ENCODE peak calls at places on chromosome 15, in six cellular contexts. Z is astrocyte, W is AG09319, N is foreskin fibroblast, Q is ovary, E is omental fat pad. J is an unnamed sample.

GRCh38 chr15:39466428-39466827 is 114.5 kb upstream of the THBS1 start:
- DNase-seq in N (peak; percentile 98), Z (no peak), E (no peak), W (peak; percentile 82), Q (peak; percentile 33), J (no peak)

GRCh38 chr15:95302206-95302605 is 1028.3 kb upstream of the NR2F2 start:
- DNase-seq in E (no peak), Q (no peak), N (no peak), Z (no peak), W (no peak), J (no peak)

GRCh38 chr15:22839046-22839705 is 710 bp downstream of the NIPA2 start:
- DNase-seq in E (no peak), Q (no peak), Z (peak; percentile 16), N (no peak), W (no peak), J (peak; percentile 37)

GRCh38 chr15:71186267-71186666 is 71.0 kb downstream of the THSD4 start:
- DNase-seq in N (no peak), Z (no peak), E (no peak), Q (no peak), W (no peak), J (no peak)

GRCh38 chr15:80818996-80819395 is 39.8 kb downstream of the CEMIP start:
- DNase-seq in W (no peak), N (no peak), E (no peak), Q (no peak), Z (no peak), J (no peak)

GRCh38 chr15:51121118-51121517 is 26.4 kb upstream of the TNFAIP8L3 start:
- DNase-seq in W (peak; percentile 53), Z (peak; percentile 99), E (no peak), N (peak; percentile 98), Q (peak; percentile 57), J (no peak)

GRCh38 chr15:81877533-81878227 is 168.1 kb downstream of the MEX3B start:
- DNase-seq in E (no peak), N (no peak), Q (no peak), W (no peak), Z (no peak), J (no peak)

GRCh38 chr15:75058127-75058905 is 34.9 kb downstream of the PPCDC start:
- DNase-seq in W (no peak), N (no peak), Q (no peak), E (no peak), Z (peak; percentile 51), J (no peak)

GRCh38 chr15:89948796-89949195 is 36.0 kb upstream of the ARPIN start:
- DNase-seq in W (no peak), E (no peak), Q (no peak), Z (no peak), N (no peak), J (no peak)

GRCh38 chr15:62067448-62068044 is 769 bp downstream of the C2CD4A start:
- DNase-seq in Q (peak; percentile 37), Z (no peak), N (no peak), E (no peak), W (no peak), J (peak; percentile 29)

GRCh38 chr15:62021991-62022600 is 38.2 kb downstream of the VPS13C start:
- DNase-seq in W (no peak), Q (no peak), N (no peak), E (no peak), Z (no peak), J (no peak)

GRCh38 chr15:85037617-85038016 is 56.0 kb downstream of the PDE8A start:
- DNase-seq in E (no peak), W (no peak), Z (no peak), N (no peak), Q (no peak), J (no peak)

GRCh38 chr15:88834211-88834812 is 31.1 kb downstream of the ACAN start:
- DNase-seq in W (peak; percentile 14), E (no peak), Q (peak; percentile 74), Z (peak; percentile 3), N (peak; percentile 27), J (no peak)

GRCh38 chr15:39629376-39629775 is 48.5 kb downstream of the THBS1 start:
- DNase-seq in Q (no peak), N (no peak), E (no peak), Z (peak; percentile 49), W (no peak), J (no peak)

GRCh38 chr15:82943176-82943575 is 9.3 kb downstream of the HOMER2 start:
- DNase-seq in Z (no peak), W (no peak), N (no peak), Q (no peak), E (no peak), J (no peak)

GRCh38 chr15:87753539-87753938 is 503.0 kb downstream of the NTRK3 start:
- DNase-seq in Z (no peak), N (no peak), Q (no peak), E (no peak), W (no peak), J (no peak)

GRCh38 chr15:83698294-83698693 is 44.4 kb downstream of the ADAMTSL3 start:
- DNase-seq in Q (peak; percentile 25), W (no peak), E (no peak), Z (no peak), N (peak; percentile 20), J (no peak)

GRCh38 chr15:35306361-35306981 is 221.4 kb upstream of the NANOGP8 start:
- DNase-seq in N (peak; percentile 75), E (no peak), Q (no peak), Z (peak; percentile 88), W (no peak), J (no peak)

GRCh38 chr15:21260966-21261395 is 179.3 kb downstream of the POTEB3 start:
- DNase-seq in Z (no peak), E (peak; percentile 16), W (no peak), Q (no peak), N (no peak), J (no peak)

GRCh38 chr15:52805351-52806283 is 15.5 kb upstream of the ONECUT1 start:
- DNase-seq in Z (no peak), N (no peak), Q (no peak), W (no peak), E (no peak), J (peak; percentile 31)

GRCh38 chr15:70051948-70052633 is 45.6 kb downstream of the TLE3 start:
- DNase-seq in N (no peak), Z (no peak), Q (no peak), W (no peak), E (no peak), J (no peak)

GRCh38 chr15:70584838-70585706 is 178.3 kb downstream of the UACA start:
- DNase-seq in N (no peak), E (no peak), Z (peak; percentile 63), W (no peak), Q (no peak), J (peak; percentile 50)

GRCh38 chr15:86162172-86162591 is 82.5 kb downstream of the AGBL1 start:
- DNase-seq in E (no peak), Q (no peak), N (no peak), Z (no peak), W (no peak), J (no peak)

GRCh38 chr15:87207945-87208580 is 1048.5 kb downstream of the NTRK3 start:
- DNase-seq in Z (peak; percentile 86), N (no peak), E (no peak), Q (no peak), W (no peak), J (no peak)

GRCh38 chr15:36925671-36926421 is 174.5 kb downstream of the MEIS2 start:
- DNase-seq in N (no peak), Q (no peak), W (no peak), Z (no peak), E (no peak), J (no peak)

GRCh38 chr15:44137750-44138149 is 57.3 kb downstream of the FRMD5 start:
- DNase-seq in Q (no peak), N (peak; percentile 15), W (no peak), E (no peak), Z (peak; percentile 36), J (no peak)

GRCh38 chr15:76336254-76337046 is at the start of gene ISL2:
- DNase-seq in Z (no peak), E (no peak), Q (no peak), W (peak; percentile 37), N (peak; percentile 100), J (peak; percentile 94)

GRCh38 chr15:76470691-76471090 is 134.1 kb downstream of the ISL2 start:
- DNase-seq in W (no peak), E (no peak), Q (no peak), N (no peak), Z (peak; percentile 78), J (no peak)

GRCh38 chr15:51161491-51162260 is 67.0 kb upstream of the TNFAIP8L3 start:
- DNase-seq in E (no peak), W (no peak), N (peak; percentile 40), Z (peak; percentile 37), Q (no peak), J (no peak)

GRCh38 chr15:45162771-45163507 is 24.8 kb downstream of the SHF start:
- DNase-seq in W (peak; percentile 63), Z (peak; percentile 61), E (peak; percentile 65), Q (peak; percentile 79), N (peak; percentile 75), J (peak; percentile 88)
- TF ChIP-seq CTCF in W (peak; percentile 97), Z (peak; percentile 90), E (peak; percentile 63), Q (peak; percentile 78), N (peak; percentile 96), J (peak; percentile 95)

DNA sequence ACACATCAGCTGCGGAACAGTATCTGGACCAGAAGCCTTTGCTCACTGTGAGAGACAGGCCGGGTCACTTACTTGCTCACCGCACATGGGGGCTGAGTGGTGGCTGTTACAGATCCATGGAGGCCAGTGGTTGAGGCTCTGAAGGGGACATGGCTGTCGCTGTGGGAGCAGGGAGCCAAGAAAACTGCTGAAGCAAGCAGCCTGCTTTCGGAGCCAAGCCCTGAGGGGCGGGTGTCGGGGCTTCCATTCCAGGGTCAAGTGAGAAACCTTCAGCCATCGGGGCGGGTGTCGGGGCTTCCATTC is 42.3 kb upstream of the ADAMTS17 start:
- DNase-seq in E (no peak), N (no peak), W (no peak), Q (peak; percentile 16), Z (no peak), J (no peak)
- TF ChIP-seq CTCF in E (no peak), N (no peak), W (no peak), Q (no peak), Z (no peak), J (no peak)

DNA sequence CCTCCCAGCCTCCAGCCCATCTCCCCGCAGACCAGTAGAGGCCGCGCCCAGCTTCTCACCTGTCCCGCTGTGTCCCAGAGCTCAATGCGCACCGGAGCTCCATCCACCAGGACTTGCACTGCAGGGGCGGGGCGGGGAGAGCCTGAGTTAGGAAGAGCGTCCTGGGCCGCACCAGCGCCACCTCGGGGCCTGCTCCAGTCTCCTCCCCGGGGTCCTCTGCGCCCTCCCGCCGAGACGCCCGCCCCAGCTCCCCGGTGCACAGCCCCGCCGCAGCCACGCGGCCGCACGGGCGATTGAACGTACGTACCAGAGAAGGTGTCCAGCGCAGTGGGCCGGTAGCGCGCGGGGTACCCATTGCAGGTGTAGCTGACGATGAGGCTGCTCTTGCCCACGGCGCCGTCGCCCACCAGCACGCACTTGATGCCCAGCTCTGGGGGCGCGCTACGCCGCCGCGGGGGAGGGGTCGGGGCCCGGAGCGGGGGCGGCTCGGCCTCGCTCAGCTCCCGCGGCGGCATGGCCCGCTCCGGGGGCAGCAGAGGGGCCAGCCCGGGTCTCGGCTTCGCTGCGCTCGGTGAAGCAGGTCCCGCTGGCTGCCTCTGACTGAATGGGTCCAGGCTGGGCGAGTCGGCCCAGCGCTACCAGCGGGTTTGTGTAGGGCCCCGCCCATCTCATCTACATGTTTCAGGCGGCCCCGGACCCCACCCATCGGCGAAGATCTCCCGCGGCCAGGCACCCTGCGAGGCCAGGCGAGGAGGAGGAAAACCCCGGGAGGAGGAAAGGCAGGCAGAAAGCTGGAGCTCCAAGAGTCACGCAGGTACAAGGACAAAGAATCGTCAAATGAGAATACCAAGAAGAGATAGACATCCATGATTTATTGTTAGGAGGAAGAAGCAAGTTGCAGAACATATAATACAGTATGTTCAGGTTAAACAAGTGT is at the start of gene RHOV:
- DNase-seq in N (no peak), Q (peak; percentile 46), E (peak; percentile 28), W (no peak), Z (peak; percentile 34), J (peak; percentile 84)
- TF ChIP-seq CTCF in N (peak; percentile 18), Q (no peak), E (no peak), W (peak; percentile 18), Z (no peak), J (peak; percentile 71)

GRCh38 chr15:63531586-63531985 is 27.2 kb downstream of the USP3 start:
- DNase-seq in E (no peak), Z (no peak), Q (no peak), W (no peak), N (no peak), J (no peak)
- TF ChIP-seq CTCF in E (no peak), Z (no peak), Q (no peak), W (no peak), N (no peak), J (peak; percentile 14)